ENCODE peak calls at places on chromosome 22, in ten cellular contexts. One of them, this sample, is unnamed.

GRCh38 chr22:37496651-37497599 is 10.7 kb upstream of the MFNG start:
- DNase-seq in globus pallidus: no peak
- DNase-seq in sigmoid colon: no peak
- DNase-seq in kidney tubule cell: peak; percentile 99
- DNase-seq in AG04450: peak; percentile 71
- DNase-seq in NCI-H1694 treated with DMSO at 0.1 percent for 48 hours: no peak
- DNase-seq in GM12891: no peak
- DNase-seq in stimulated activated naive CD8-positive, alpha-beta T cell treated with anti-CD3 and anti-CD28 coated beads, Interleukin-15, Interleukin-2, amounts not matched to agents 100 U/mL and 50 U/mL, for 24 hours: no peak
- DNase-seq in GM13977: no peak
- DNase-seq in T-helper 9 cell: no peak
- DNase-seq in this sample: no peak

GRCh38 chr22:35835267-35835997 is 117.8 kb downstream of the APOL5 start:
- DNase-seq in globus pallidus: no peak
- DNase-seq in sigmoid colon: no peak
- DNase-seq in kidney tubule cell: peak; percentile 14
- DNase-seq in AG04450: no peak
- DNase-seq in NCI-H1694 treated with DMSO at 0.1 percent for 48 hours: no peak
- DNase-seq in GM12891: no peak
- DNase-seq in stimulated activated naive CD8-positive, alpha-beta T cell treated with anti-CD3 and anti-CD28 coated beads, Interleukin-15, Interleukin-2, amounts not matched to agents 100 U/mL and 50 U/mL, for 24 hours: no peak
- DNase-seq in GM13977: no peak
- DNase-seq in T-helper 9 cell: no peak
- DNase-seq in this sample: no peak

GRCh38 chr22:48739348-48740085 is 1088.2 kb downstream of the BRD1 start:
- DNase-seq in globus pallidus: no peak
- DNase-seq in sigmoid colon: no peak
- DNase-seq in kidney tubule cell: no peak
- DNase-seq in AG04450: no peak
- DNase-seq in NCI-H1694 treated with DMSO at 0.1 percent for 48 hours: no peak
- DNase-seq in GM12891: no peak
- DNase-seq in stimulated activated naive CD8-positive, alpha-beta T cell treated with anti-CD3 and anti-CD28 coated beads, Interleukin-15, Interleukin-2, amounts not matched to agents 100 U/mL and 50 U/mL, for 24 hours: no peak
- DNase-seq in GM13977: no peak
- DNase-seq in T-helper 9 cell: no peak
- DNase-seq in this sample: no peak

GRCh38 chr22:19275919-19276600 is 15.5 kb downstream of the CLTCL1 start:
- DNase-seq in globus pallidus: no peak
- DNase-seq in sigmoid colon: no peak
- DNase-seq in kidney tubule cell: no peak
- DNase-seq in AG04450: no peak
- DNase-seq in NCI-H1694 treated with DMSO at 0.1 percent for 48 hours: no peak
- DNase-seq in GM12891: no peak
- DNase-seq in stimulated activated naive CD8-positive, alpha-beta T cell treated with anti-CD3 and anti-CD28 coated beads, Interleukin-15, Interleukin-2, amounts not matched to agents 100 U/mL and 50 U/mL, for 24 hours: no peak
- DNase-seq in GM13977: no peak
- DNase-seq in T-helper 9 cell: no peak
- DNase-seq in this sample: no peak

GRCh38 chr22:44919691-44920090 is 90.1 kb downstream of the PHF21B start:
- DNase-seq in globus pallidus: no peak
- DNase-seq in sigmoid colon: peak; percentile 27
- DNase-seq in kidney tubule cell: no peak
- DNase-seq in AG04450: no peak
- DNase-seq in NCI-H1694 treated with DMSO at 0.1 percent for 48 hours: no peak
- DNase-seq in GM12891: no peak
- DNase-seq in stimulated activated naive CD8-positive, alpha-beta T cell treated with anti-CD3 and anti-CD28 coated beads, Interleukin-15, Interleukin-2, amounts not matched to agents 100 U/mL and 50 U/mL, for 24 hours: no peak
- DNase-seq in GM13977: no peak
- DNase-seq in T-helper 9 cell: no peak
- DNase-seq in this sample: no peak

GRCh38 chr22:48321986-48322545 is 1505.6 kb downstream of the BRD1 start:
- DNase-seq in globus pallidus: no peak
- DNase-seq in sigmoid colon: peak; percentile 48
- DNase-seq in kidney tubule cell: no peak
- DNase-seq in AG04450: no peak
- DNase-seq in NCI-H1694 treated with DMSO at 0.1 percent for 48 hours: no peak
- DNase-seq in GM12891: no peak
- DNase-seq in stimulated activated naive CD8-positive, alpha-beta T cell treated with anti-CD3 and anti-CD28 coated beads, Interleukin-15, Interleukin-2, amounts not matched to agents 100 U/mL and 50 U/mL, for 24 hours: no peak
- DNase-seq in GM13977: no peak
- DNase-seq in T-helper 9 cell: no peak
- DNase-seq in this sample: no peak

GRCh38 chr22:32518848-32519247 is 44.2 kb downstream of the FBXO7 start:
- DNase-seq in globus pallidus: no peak
- DNase-seq in sigmoid colon: no peak
- DNase-seq in kidney tubule cell: no peak
- DNase-seq in AG04450: no peak
- DNase-seq in NCI-H1694 treated with DMSO at 0.1 percent for 48 hours: no peak
- DNase-seq in GM12891: no peak
- DNase-seq in stimulated activated naive CD8-positive, alpha-beta T cell treated with anti-CD3 and anti-CD28 coated beads, Interleukin-15, Interleukin-2, amounts not matched to agents 100 U/mL and 50 U/mL, for 24 hours: no peak
- DNase-seq in GM13977: no peak
- DNase-seq in T-helper 9 cell: no peak
- DNase-seq in this sample: no peak

GRCh38 chr22:44590291-44590690 is 92.3 kb upstream of the RTL6 start:
- DNase-seq in globus pallidus: no peak
- DNase-seq in sigmoid colon: no peak
- DNase-seq in kidney tubule cell: no peak
- DNase-seq in AG04450: no peak
- DNase-seq in NCI-H1694 treated with DMSO at 0.1 percent for 48 hours: no peak
- DNase-seq in GM12891: no peak
- DNase-seq in stimulated activated naive CD8-positive, alpha-beta T cell treated with anti-CD3 and anti-CD28 coated beads, Interleukin-15, Interleukin-2, amounts not matched to agents 100 U/mL and 50 U/mL, for 24 hours: no peak
- DNase-seq in GM13977: no peak
- DNase-seq in T-helper 9 cell: no peak
- DNase-seq in this sample: no peak

GRCh38 chr22:33635766-33636165 is 284.5 kb downstream of the LARGE1 start:
- DNase-seq in globus pallidus: no peak
- DNase-seq in sigmoid colon: no peak
- DNase-seq in kidney tubule cell: no peak
- DNase-seq in AG04450: no peak
- DNase-seq in NCI-H1694 treated with DMSO at 0.1 percent for 48 hours: no peak
- DNase-seq in GM12891: no peak
- DNase-seq in stimulated activated naive CD8-positive, alpha-beta T cell treated with anti-CD3 and anti-CD28 coated beads, Interleukin-15, Interleukin-2, amounts not matched to agents 100 U/mL and 50 U/mL, for 24 hours: no peak
- DNase-seq in GM13977: no peak
- DNase-seq in T-helper 9 cell: no peak
- DNase-seq in this sample: no peak

GRCh38 chr22:17648564-17648963 is 10.0 kb downstream of the BCL2L13 start:
- DNase-seq in globus pallidus: no peak
- DNase-seq in sigmoid colon: no peak
- DNase-seq in kidney tubule cell: no peak
- DNase-seq in AG04450: no peak
- DNase-seq in NCI-H1694 treated with DMSO at 0.1 percent for 48 hours: no peak
- DNase-seq in GM12891: no peak
- DNase-seq in stimulated activated naive CD8-positive, alpha-beta T cell treated with anti-CD3 and anti-CD28 coated beads, Interleukin-15, Interleukin-2, amounts not matched to agents 100 U/mL and 50 U/mL, for 24 hours: no peak
- DNase-seq in GM13977: no peak
- DNase-seq in T-helper 9 cell: no peak
- DNase-seq in this sample: no peak

GRCh38 chr22:19130959-19131684 is at the start of gene TSSK2:
- DNase-seq in globus pallidus: no peak
- DNase-seq in sigmoid colon: no peak
- DNase-seq in kidney tubule cell: no peak
- DNase-seq in AG04450: no peak
- DNase-seq in NCI-H1694 treated with DMSO at 0.1 percent for 48 hours: no peak
- DNase-seq in GM12891: peak; percentile 22
- DNase-seq in stimulated activated naive CD8-positive, alpha-beta T cell treated with anti-CD3 and anti-CD28 coated beads, Interleukin-15, Interleukin-2, amounts not matched to agents 100 U/mL and 50 U/mL, for 24 hours: no peak
- DNase-seq in GM13977: no peak
- DNase-seq in T-helper 9 cell: no peak
- DNase-seq in this sample: no peak

GRCh38 chr22:16959345-16959930 is 48.6 kb downstream of the GAB4 start:
- DNase-seq in globus pallidus: no peak
- DNase-seq in sigmoid colon: no peak
- DNase-seq in kidney tubule cell: no peak
- DNase-seq in AG04450: no peak
- DNase-seq in NCI-H1694 treated with DMSO at 0.1 percent for 48 hours: no peak
- DNase-seq in GM12891: no peak
- DNase-seq in stimulated activated naive CD8-positive, alpha-beta T cell treated with anti-CD3 and anti-CD28 coated beads, Interleukin-15, Interleukin-2, amounts not matched to agents 100 U/mL and 50 U/mL, for 24 hours: no peak
- DNase-seq in GM13977: peak; percentile 6
- DNase-seq in T-helper 9 cell: no peak
- DNase-seq in this sample: no peak

This sample was measured in DMS153.